ENCODE peak calls at places on chromosomes 4 and X, in eight cellular contexts. F, K, V, J, D, L, W and O are unnamed samples. For H3K4me1, the result is how much of the 10 kb centered on the place peaks cover.

GRCh38 chr4:71338846-71339593 is at the start of gene SLC4A4:
- DNase-seq in F (no peak), K (no peak), V (no peak), J (no peak), D (peak), L (no peak), W (no peak), O (no peak)

GRCh38 chr4:7769936-7770674 is 169.6 kb downstream of the AFAP1 start:
- DNase-seq in F (no peak), K (peak), V (no peak), J (no peak), D (peak), L (no peak), W (no peak), O (no peak)

GRCh38 chrX:80513620-80514019 is 93.4 kb downstream of the TENT5D start:
- DNase-seq in F (no peak), K (no peak), V (no peak), J (no peak), D (no peak), L (no peak), W (no peak), O (no peak)

GRCh38 chr4:170990989-170991589 is 822.1 kb upstream of the GALNTL6 start:
- DNase-seq in F (no peak), K (no peak), V (no peak), J (no peak), D (peak), L (no peak), W (no peak), O (no peak)

GRCh38 chrX:1380672-1381233 is 11.2 kb downstream of the SLC25A6 start:
- DNase-seq in F (no peak), K (no peak), V (no peak), J (no peak), D (no peak), L (no peak), W (no peak), O (no peak)

GRCh38 chr4:41256740-41257256 is at the start of gene UCHL1:
- DNase-seq in F (no peak), K (peak), V (no peak), J (no peak), D (peak), L (peak), W (no peak), O (no peak)

GRCh38 chr4:17168571-17168970 is 270.1 kb upstream of the LDB2 start:
- DNase-seq in F (no peak), K (peak), V (no peak), J (no peak), D (no peak), L (no peak), W (no peak), O (no peak)

GRCh38 chr4:101279377-101279871 is 67.9 kb downstream of the PPP3CA start:
- DNase-seq in F (no peak), K (peak), V (no peak), J (no peak), D (peak), L (no peak), W (peak), O (no peak)

GRCh38 chr4:158930573-158930972 is 161.7 kb downstream of the FNIP2 start:
- DNase-seq in F (no peak), K (no peak), V (no peak), J (no peak), D (no peak), L (no peak), W (no peak), O (no peak)

GRCh38 chr4:36326610-36327009 is 45.2 kb downstream of the DTHD1 start:
- DNase-seq in F (no peak), K (no peak), V (no peak), J (no peak), D (no peak), L (no peak), W (no peak), O (no peak)

GRCh38 chr4:74044676-74045075 is 6.2 kb upstream of the CXCL3 start:
- DNase-seq in F (no peak), K (peak), V (no peak), J (no peak), D (no peak), L (no peak), W (no peak), O (no peak)

GRCh38 chrX:2894885-2895292 is 34.2 kb downstream of the ARSD start:
- DNase-seq in F (no peak), K (no peak), V (no peak), J (peak), D (peak), L (peak), W (no peak), O (peak)

GRCh38 chr4:176988226-176988625 is 195.5 kb upstream of the VEGFC start:
- DNase-seq in F (no peak), K (peak), V (no peak), J (no peak), D (peak), L (no peak), W (no peak), O (no peak)

GRCh38 chrX:24464836-24465523 is at the start of gene PDK3:
- DNase-seq in F (peak), K (peak), V (peak), J (peak), D (peak), L (peak), W (peak), O (peak)

GRCh38 chr4:59535541-59535940 is 1664.6 kb upstream of the ADGRL3 start:
- DNase-seq in F (no peak), K (no peak), V (no peak), J (no peak), D (no peak), L (no peak), W (no peak), O (no peak)

GRCh38 chrX:38754102-38754790 is 47.0 kb upstream of the MID1IP1 start:
- DNase-seq in F (no peak), K (peak), V (no peak), J (no peak), D (peak), L (no peak), W (peak), O (peak)

GRCh38 chr4:30716671-30717207 is 3.4 kb upstream of the PCDH7 start:
- DNase-seq in F (no peak), K (peak), V (no peak), J (no peak), D (no peak), L (no peak), W (no peak), O (no peak)

GRCh38 chr4:100168521-100168920 is 21.7 kb downstream of the DDIT4L start:
- DNase-seq in F (no peak), K (no peak), V (no peak), J (no peak), D (no peak), L (no peak), W (no peak), O (no peak)

GRCh38 chr4:141158219-141158618 is 24.9 kb upstream of the RNF150 start:
- DNase-seq in F (no peak), K (peak), V (no peak), J (no peak), D (peak), L (no peak), W (no peak), O (no peak)

GRCh38 chr4:102625232-102625930 is 124.2 kb downstream of the NFKB1 start:
- DNase-seq in F (no peak), K (peak), V (no peak), J (peak), D (peak), L (peak), W (no peak), O (no peak)

GRCh38 chr4:101049549-101050001 is 297.8 kb downstream of the PPP3CA start:
- DNase-seq in F (no peak), K (no peak), V (no peak), J (no peak), D (no peak), L (no peak), W (no peak), O (no peak)

GRCh38 chr4:36081185-36081584 is 163.1 kb downstream of the ARAP2 start:
- DNase-seq in F (no peak), K (no peak), V (no peak), J (no peak), D (no peak), L (no peak), W (no peak), O (no peak)

GRCh38 chr4:186039697-186040096 is 29.3 kb upstream of the TLR3 start:
- DNase-seq in F (no peak), K (no peak), V (no peak), J (peak), D (no peak), L (no peak), W (no peak), O (no peak)

GRCh38 chr4:173073939-173074500 is 94.6 kb upstream of the GALNT7 start:
- DNase-seq in F (no peak), K (no peak), V (no peak), J (no peak), D (no peak), L (no peak), W (no peak), O (no peak)

GRCh38 chr4:116358633-116359222 is 726.6 kb downstream of the TRAM1L1 start:
- DNase-seq in F (no peak), K (peak), V (no peak), J (peak), D (peak), L (peak), W (peak), O (peak)

GRCh38 chr4:29326816-29327215 is 1393.4 kb upstream of the PCDH7 start:
- DNase-seq in F (no peak), K (peak), V (no peak), J (no peak), D (no peak), L (no peak), W (no peak), O (no peak)

GRCh38 chr4:71498002-71498401 is 159.2 kb downstream of the SLC4A4 start:
- DNase-seq in F (no peak), K (no peak), V (no peak), J (no peak), D (peak), L (no peak), W (no peak), O (peak)

GRCh38 chr4:90030953-90031352 is 96.2 kb upstream of the CCSER1 start:
- DNase-seq in F (no peak), K (peak), V (no peak), J (no peak), D (peak), L (no peak), W (no peak), O (no peak)

GRCh38 chr4:173626277-173626676 is 96.2 kb upstream of the HAND2 start:
- DNase-seq in F (no peak), K (no peak), V (no peak), J (no peak), D (no peak), L (no peak), W (no peak), O (no peak)

GRCh38 chr4:71524746-71525145 is 185.9 kb downstream of the SLC4A4 start:
- DNase-seq in F (no peak), K (no peak), V (no peak), J (no peak), D (no peak), L (no peak), W (no peak), O (no peak)

GRCh38 chr4:80611366-80611765 is 275.8 kb downstream of the CFAP299 start:
- DNase-seq in F (no peak), K (no peak), V (no peak), J (no peak), D (no peak), L (no peak), W (no peak), O (no peak)

GRCh38 chr4:176308441-176308840 is 11.3 kb upstream of the SPCS3 start:
- DNase-seq in F (no peak), K (no peak), V (no peak), J (no peak), D (no peak), L (no peak), W (no peak), O (no peak)

GRCh38 chr4:164789047-164789446 is 35.1 kb downstream of the SMIM31 start:
- DNase-seq in F (no peak), K (no peak), V (no peak), J (no peak), D (no peak), L (no peak), W (no peak), O (no peak)

GRCh38 chrX:99301990-99302389 is 1108.1 kb downstream of the PCDH19 start:
- DNase-seq in F (no peak), K (no peak), V (no peak), J (no peak), D (peak), L (no peak), W (no peak), O (no peak)

GRCh38 chr4:128512767-128513322 is 225.2 kb upstream of the PGRMC2 start:
- DNase-seq in F (no peak), K (peak), V (no peak), J (no peak), D (no peak), L (no peak), W (no peak), O (no peak)

GRCh38 chr4:128510850-128511249 is 223.2 kb upstream of the PGRMC2 start:
- DNase-seq in F (no peak), K (no peak), V (no peak), J (no peak), D (no peak), L (no peak), W (no peak), O (no peak)

GRCh38 chr4:128516568-128516967 is 229.0 kb upstream of the PGRMC2 start:
- DNase-seq in F (no peak), K (peak), V (no peak), J (no peak), D (no peak), L (no peak), W (no peak), O (no peak)

GRCh38 chr4:128512161-128512560 is 224.5 kb upstream of the PGRMC2 start:
- DNase-seq in F (no peak), K (no peak), V (no peak), J (no peak), D (no peak), L (no peak), W (no peak), O (no peak)

DNA sequence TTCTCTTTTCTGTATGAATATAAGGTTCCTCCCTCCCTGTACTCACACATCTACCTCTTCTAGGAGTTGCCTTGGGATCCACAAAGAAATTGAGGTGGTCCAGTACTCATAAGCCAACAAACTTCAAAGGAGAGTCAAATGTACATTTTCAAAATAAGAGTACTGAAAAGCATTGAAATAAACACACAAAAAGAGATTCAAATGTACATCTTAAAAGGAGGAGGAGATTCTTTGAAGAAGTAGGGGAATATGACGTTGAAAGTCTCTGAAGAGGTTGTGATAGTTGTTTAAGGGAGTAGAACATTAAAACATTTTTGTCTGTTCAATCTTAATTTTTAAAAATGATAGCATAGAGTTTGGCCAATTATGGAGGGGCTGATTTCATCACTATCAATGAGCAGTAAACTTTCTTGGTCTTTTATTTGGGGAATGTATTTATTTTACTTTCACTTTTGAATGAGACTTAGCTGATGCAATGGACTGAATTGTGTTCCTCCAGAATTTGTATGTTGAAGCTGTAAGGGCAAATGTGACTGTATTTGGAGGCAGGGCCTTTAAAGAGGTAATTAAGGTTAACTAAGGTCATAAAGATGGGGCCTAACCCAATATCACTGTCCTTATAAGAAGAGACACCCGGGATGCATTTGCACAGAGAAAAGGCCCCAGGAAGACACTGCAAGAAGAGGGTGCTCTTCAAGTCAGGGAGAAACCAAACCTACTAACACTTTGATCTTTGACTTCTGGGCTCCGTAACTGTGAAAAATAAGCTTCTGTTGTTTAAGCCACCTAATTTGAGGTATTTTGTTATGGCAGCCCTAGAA is 226.3 kb upstream of the PGRMC2 start:
- DNase-seq in F (no peak), K (no peak), V (no peak), J (no peak), D (no peak), L (no peak), W (no peak), O (no peak)
- TF ChIP-seq POLR2A in F (no peak), K (no peak), V (no peak), J (no peak), D (no peak), L (no peak), W (no peak), O (no peak)

GRCh38 chrX:151987108-151987507 is 12.6 kb upstream of the GABRE start:
- DNase-seq in F (no peak), K (no peak), V (no peak), J (no peak), D (no peak), L (no peak), W (no peak), O (no peak)

GRCh38 chrX:151984891-151985290 is 10.4 kb upstream of the GABRE start:
- DNase-seq in F (no peak), K (no peak), V (no peak), J (no peak), D (no peak), L (no peak), W (no peak), O (no peak)

GRCh38 chrX:151984328-151984727 is 9.9 kb upstream of the GABRE start:
- DNase-seq in F (no peak), K (peak), V (no peak), J (no peak), D (peak), L (no peak), W (no peak), O (no peak)

GRCh38 chrX:151985531-151985930 is 11.1 kb upstream of the GABRE start:
- DNase-seq in F (no peak), K (peak), V (no peak), J (no peak), D (no peak), L (no peak), W (no peak), O (no peak)

GRCh38 chrX:151985955-151986354 is 11.5 kb upstream of the GABRE start:
- DNase-seq in F (no peak), K (peak), V (no peak), J (no peak), D (peak), L (peak), W (no peak), O (no peak)
- H3K4me1 ChIP-seq in F (under half), K (half or more), V (under half), J (under half), D (half or more), L (under half), W (under half), O (under half)

GRCh38 chr4:86926428-86927086 is 8.3 kb upstream of the AFF1 start:
- DNase-seq in F (no peak), K (no peak), V (no peak), J (no peak), D (peak), L (no peak), W (no peak), O (no peak)
- TF ChIP-seq POLR2A in F (no peak), K (no peak), V (no peak), J (no peak), D (no peak), L (no peak), W (no peak), O (no peak)

DNA sequence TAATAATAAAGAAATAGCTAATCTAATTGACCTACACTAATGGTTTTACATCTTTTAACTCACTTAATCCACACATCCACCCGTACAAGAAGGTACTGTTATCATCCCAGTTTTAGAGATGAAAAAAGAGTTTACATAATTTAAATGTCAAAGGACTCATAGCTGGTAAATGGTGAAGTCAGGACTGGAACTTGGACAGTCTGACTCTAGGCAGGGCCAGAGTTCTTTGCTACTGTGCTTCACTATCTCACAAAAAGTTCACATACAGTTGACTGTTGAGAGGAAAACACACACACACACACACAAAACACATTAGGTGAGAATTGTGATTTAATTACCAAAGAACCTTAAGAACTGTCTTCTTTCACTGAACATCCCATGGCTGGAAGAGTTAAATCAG is 71.2 kb upstream of the PRSS48 start:
- DNase-seq in F (no peak), K (no peak), V (peak), J (no peak), D (no peak), L (no peak), W (no peak), O (no peak)
- H3K4me1 ChIP-seq in F (under half), K (half or more), V (half or more), J (half or more), D (under half), L (under half), W (half or more), O (under half)

GRCh38 chr4:56410247-56410646 is 23.0 kb upstream of the AASDH start:
- DNase-seq in F (no peak), K (peak), V (no peak), J (peak), D (peak), L (peak), W (peak), O (peak)
- TF ChIP-seq POLR2A in F (no peak), K (no peak), V (no peak), J (no peak), D (no peak), L (no peak), W (no peak), O (no peak)

GRCh38 chr4:78776729-78777555 is 792 bp downstream of the BMP2K start:
- DNase-seq in F (peak), K (peak), V (no peak), J (peak), D (peak), L (peak), W (peak), O (peak)

GRCh38 chr4:78777556-78777900 is 1.4 kb downstream of the BMP2K start:
- DNase-seq in F (no peak), K (no peak), V (no peak), J (no peak), D (no peak), L (no peak), W (no peak), O (no peak)

GRCh38 chr4:78774395-78774794 is 1.8 kb upstream of the BMP2K start:
- DNase-seq in F (no peak), K (no peak), V (no peak), J (no peak), D (no peak), L (no peak), W (no peak), O (no peak)

GRCh38 chr4:78776031-78776728 is at the start of gene BMP2K:
- DNase-seq in F (peak), K (peak), V (peak), J (peak), D (peak), L (peak), W (peak), O (peak)

DNA sequence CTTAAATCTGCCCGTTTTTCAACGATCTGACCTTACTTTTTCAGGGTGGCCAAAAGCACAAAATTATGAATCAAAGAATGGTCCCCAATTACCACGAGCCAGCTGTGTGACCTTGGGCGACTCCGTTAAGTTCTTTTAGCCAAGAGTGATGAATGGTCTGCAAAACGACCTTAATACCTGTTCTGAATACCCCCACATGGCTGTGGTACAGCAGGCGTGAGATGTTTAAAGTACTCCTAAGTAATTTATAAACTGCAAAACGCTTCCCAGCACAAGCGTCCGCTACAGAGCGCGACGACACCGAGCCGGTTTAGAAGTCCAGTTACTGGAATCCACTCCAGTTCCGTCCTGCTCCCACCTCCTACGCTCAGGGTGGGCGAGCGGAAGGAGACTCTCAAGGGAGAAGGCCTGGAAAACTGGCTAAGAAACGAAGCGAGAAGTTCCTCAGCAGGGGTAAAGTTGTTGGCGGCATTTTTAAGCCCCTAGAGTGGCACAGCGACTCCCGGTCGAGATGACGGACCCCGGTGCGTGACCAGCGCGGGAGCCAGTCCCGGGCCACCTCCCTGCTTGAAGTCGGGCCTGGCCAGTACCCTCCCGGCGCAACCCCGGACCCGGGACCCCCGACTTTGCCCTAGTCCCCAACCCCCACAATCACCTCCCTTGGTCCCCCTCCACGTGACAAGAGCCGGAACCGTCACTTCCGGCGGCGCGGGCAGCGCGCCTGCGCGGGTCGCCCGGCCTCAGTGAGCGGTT is 696 bp upstream of the BMP2K start:
- DNase-seq in F (peak), K (peak), V (peak), J (peak), D (peak), L (peak), W (peak), O (peak)
- H3K4me1 ChIP-seq in F (under half), K (under half), V (under half), J (under half), D (under half), L (under half), W (under half), O (under half)